ENCODE peak calls at places on chromosomes 5 and 9, in seven cellular contexts. I is NAMALWA, B is DMS153, E is HFFc6, Q is retinal pigment epithelial cell, V is hepatic stellate cell, J is mesothelial cell of epicardium. H is an unnamed sample.

GRCh38 chr9:122100756-122101155 is 7.6 kb upstream of the TTLL11 start:
- DNase-seq in V (no peak), B (no peak), Q (no peak), J (no peak), E (no peak), I (no peak), H (no peak)

GRCh38 chr9:121269030-121269887 is 1.3 kb downstream of the GSN start:
- DNase-seq in J (no peak), B (no peak), Q (no peak), V (peak; percentile 41), I (no peak), E (peak; percentile 57), H (no peak)

GRCh38 chr9:86041331-86041741 is 58.0 kb downstream of the GOLM1 start:
- DNase-seq in J (no peak), E (no peak), B (no peak), V (peak; percentile 46), Q (no peak), I (no peak), H (no peak)

GRCh38 chr5:172717481-172718195 is 53.4 kb downstream of the DUSP1 start:
- DNase-seq in Q (no peak), V (no peak), J (no peak), I (no peak), B (no peak), E (no peak), H (no peak)

GRCh38 chr5:34686762-34687268 is 30.7 kb downstream of the RAI14 start:
- DNase-seq in E (peak; percentile 88), B (no peak), V (peak; percentile 46), Q (peak; percentile 97), I (no peak), J (peak; percentile 24), H (peak; percentile 89)

GRCh38 chr5:99032234-99033013 is 103.6 kb upstream of the CHD1 start:
- DNase-seq in V (peak; percentile 52), B (no peak), E (peak; percentile 77), I (peak; percentile 67), Q (peak; percentile 41), J (no peak), H (peak; percentile 52)

GRCh38 chr5:87300744-87301143 is 33.1 kb downstream of the RASA1 start:
- DNase-seq in J (no peak), B (no peak), V (peak; percentile 62), I (no peak), Q (peak; percentile 79), E (peak; percentile 90), H (no peak)

GRCh38 chr5:59173568-59173967 is 590.7 kb downstream of the RAB3C start:
- DNase-seq in B (no peak), J (no peak), Q (no peak), E (no peak), V (no peak), I (peak; percentile 4), H (no peak)

GRCh38 chr9:124764774-124765438 is 6.2 kb downstream of the NR6A1 start:
- DNase-seq in B (no peak), E (no peak), I (peak; percentile 91), J (no peak), V (no peak), Q (no peak), H (no peak)

GRCh38 chr5:87029951-87030350 is 237.7 kb upstream of the RASA1 start:
- DNase-seq in B (no peak), J (no peak), E (no peak), V (no peak), Q (no peak), I (no peak), H (no peak)

GRCh38 chr9:83477120-83477519 is 61.1 kb downstream of the FRMD3 start:
- DNase-seq in B (no peak), J (no peak), I (no peak), V (no peak), E (no peak), Q (no peak), H (no peak)

GRCh38 chr9:127166651-127167524 is 44.5 kb upstream of the ANGPTL2 start:
- DNase-seq in E (no peak), B (no peak), Q (no peak), J (no peak), V (no peak), I (peak; percentile 91), H (no peak)

GRCh38 chr9:38286357-38286756 is 106.1 kb upstream of the ALDH1B1 start:
- DNase-seq in E (no peak), J (no peak), Q (no peak), B (no peak), I (no peak), V (no peak), H (no peak)

GRCh38 chr5:142403583-142403982 is 78.8 kb upstream of the SPRY4 start:
- DNase-seq in I (no peak), E (no peak), J (no peak), Q (no peak), B (no peak), V (no peak), H (no peak)

GRCh38 chr5:86968311-86968753 is 299.4 kb upstream of the RASA1 start:
- DNase-seq in I (peak; percentile 62), Q (peak; percentile 27), B (no peak), V (no peak), J (no peak), E (peak; percentile 71), H (peak; percentile 40)

GRCh38 chr5:97044057-97044456 is 98.4 kb downstream of the LIX1 start:
- DNase-seq in V (no peak), E (peak; percentile 30), I (no peak), Q (no peak), J (no peak), B (no peak), H (peak; percentile 30)

GRCh38 chr5:143582176-143582575 is 178.7 kb upstream of the NR3C1 start:
- DNase-seq in V (no peak), Q (no peak), I (no peak), E (no peak), J (no peak), B (no peak), H (no peak)

GRCh38 chr5:139669681-139670368 is 21.7 kb downstream of the CXXC5 start:
- DNase-seq in I (no peak), B (no peak), E (no peak), Q (no peak), V (no peak), J (no peak), H (no peak)

GRCh38 chr5:132674671-132675506 is 1.1 kb downstream of the IL4 start:
- DNase-seq in I (no peak), J (no peak), Q (peak; percentile 76), E (peak; percentile 96), B (no peak), V (peak; percentile 96), H (no peak)

GRCh38 chr9:75001719-75002421 is 26.2 kb downstream of the CARNMT1 start:
- DNase-seq in I (peak; percentile 88), E (peak; percentile 82), V (peak; percentile 16), J (no peak), Q (peak; percentile 52), B (peak; percentile 49), H (no peak)

GRCh38 chr9:20563917-20564316 is 58.4 kb downstream of the MLLT3 start:
- DNase-seq in V (no peak), E (no peak), B (no peak), I (no peak), Q (no peak), J (no peak), H (no peak)

GRCh38 chr5:27130587-27130986 is 92.2 kb upstream of the CDH9 start:
- DNase-seq in J (no peak), E (peak; percentile 1), I (no peak), V (no peak), Q (peak; percentile 50), B (no peak), H (no peak)

GRCh38 chr5:143440448-143441102 is 37.1 kb upstream of the NR3C1 start:
- DNase-seq in J (no peak), V (no peak), B (peak; percentile 61), I (no peak), Q (peak; percentile 6), E (no peak), H (no peak)

GRCh38 chr5:78992136-78992535 is 7.0 kb upstream of the ARSB start:
- DNase-seq in J (no peak), B (no peak), Q (no peak), I (no peak), V (no peak), E (no peak), H (no peak)

GRCh38 chr5:32869216-32869615 is 158.1 kb downstream of the NPR3 start:
- DNase-seq in Q (no peak), V (no peak), J (no peak), E (peak; percentile 44), I (no peak), B (no peak), H (no peak)

GRCh38 chr9:9997585-9997984 is 615.2 kb downstream of the PTPRD start:
- DNase-seq in I (no peak), V (no peak), B (no peak), J (no peak), Q (no peak), E (no peak), H (no peak)

GRCh38 chr9:127554966-127555829 is 56.9 kb upstream of the STXBP1 start:
- DNase-seq in B (no peak), J (no peak), Q (no peak), I (no peak), V (no peak), E (no peak), H (no peak)

GRCh38 chr9:374726-375125 is 160.1 kb downstream of the DOCK8 start:
- DNase-seq in E (no peak), I (no peak), V (no peak), J (no peak), B (no peak), Q (no peak), H (no peak)

GRCh38 chr9:117480251-117480650 is 65.4 kb upstream of the ASTN2 start:
- DNase-seq in Q (no peak), B (no peak), I (no peak), V (no peak), J (no peak), E (no peak), H (no peak)

GRCh38 chr5:14440598-14441401 is 140.8 kb upstream of the OTULINL start:
- DNase-seq in J (no peak), B (no peak), E (peak; percentile 93), I (no peak), V (peak; percentile 83), Q (peak; percentile 72), H (peak; percentile 75)

GRCh38 chr9:136107155-136107952 is 11.3 kb downstream of the TMEM250 start:
- DNase-seq in Q (no peak), J (no peak), B (peak; percentile 90), V (no peak), E (no peak), I (no peak), H (no peak)

GRCh38 chr5:141349917-141350619 is at the start of gene PCDHGB1:
- DNase-seq in E (peak; percentile 53), I (peak; percentile 92), V (peak; percentile 46), J (no peak), B (no peak), Q (no peak), H (peak; percentile 38)

GRCh38 chr5:177228751-177229150 is 74.8 kb downstream of the RAB24 start:
- DNase-seq in Q (no peak), B (no peak), J (no peak), E (no peak), V (no peak), I (no peak), H (no peak)

GRCh38 chr9:129273941-129274709 is 96.1 kb upstream of the IER5L start:
- DNase-seq in J (no peak), E (no peak), B (no peak), I (no peak), V (no peak), Q (no peak), H (no peak)

GRCh38 chr9:36744678-36745077 is 172.0 kb downstream of the MELK start:
- DNase-seq in V (no peak), Q (no peak), J (no peak), E (peak; percentile 3), B (no peak), I (no peak), H (no peak)

GRCh38 chr9:35659340-35659739 is 1.2 kb downstream of the CCDC107 start:
- DNase-seq in V (peak; percentile 81), I (no peak), J (no peak), E (peak; percentile 76), B (peak; percentile 23), Q (no peak), H (no peak)

GRCh38 chr9:1337169-1337568 is 287.0 kb downstream of the DMRT2 start:
- DNase-seq in V (no peak), E (no peak), I (no peak), B (no peak), J (no peak), Q (no peak), H (no peak)

GRCh38 chr5:172622091-172623046 is 18.7 kb upstream of the NEURL1B start:
- DNase-seq in E (no peak), I (no peak), B (no peak), V (no peak), J (no peak), Q (no peak), H (no peak)